ENCODE peak calls at places on chromosomes 6 and 20, in six cellular contexts. M is GM12891, X is HepG2, Q is H1, E is K562, S is GM12878. H is an unnamed sample.

GRCh38 chr6:70479236-70479635 is 65.9 kb downstream of the FAM135A start:
- DNase-seq in Q (no peak), E (no peak), X (no peak), S (no peak), M (no peak), H (no peak)

GRCh38 chr6:63224179-63224578 is 12.9 kb downstream of the FKBP1C start:
- DNase-seq in E (no peak), M (no peak), Q (no peak), X (no peak), S (no peak), H (no peak)

GRCh38 chr6:149060300-149060984 is 257.1 kb upstream of the TAB2 start:
- DNase-seq in M (no peak), E (peak), X (peak), S (peak), Q (no peak), H (no peak)

GRCh38 chr20:9285617-9286016 is 216.7 kb downstream of the PLCB4 start:
- DNase-seq in E (no peak), Q (no peak), X (peak), S (no peak), M (no peak), H (no peak)

GRCh38 chr20:47181056-47181862 is 175.2 kb downstream of the ZMYND8 start:
- DNase-seq in Q (no peak), E (peak), M (peak), X (peak), S (no peak), H (peak)

GRCh38 chr6:129793447-129793846 is 67.7 kb downstream of the TMEM244 start:
- DNase-seq in S (no peak), E (no peak), X (no peak), M (no peak), Q (no peak), H (no peak)

GRCh38 chr20:47694021-47694818 is 91.1 kb downstream of the SULF2 start:
- DNase-seq in X (no peak), M (no peak), Q (no peak), E (no peak), S (no peak), H (no peak)

GRCh38 chr20:31551581-31552081 is 37.4 kb downstream of the HM13 start:
- DNase-seq in Q (no peak), X (no peak), S (no peak), E (no peak), M (no peak), H (no peak)

DNA sequence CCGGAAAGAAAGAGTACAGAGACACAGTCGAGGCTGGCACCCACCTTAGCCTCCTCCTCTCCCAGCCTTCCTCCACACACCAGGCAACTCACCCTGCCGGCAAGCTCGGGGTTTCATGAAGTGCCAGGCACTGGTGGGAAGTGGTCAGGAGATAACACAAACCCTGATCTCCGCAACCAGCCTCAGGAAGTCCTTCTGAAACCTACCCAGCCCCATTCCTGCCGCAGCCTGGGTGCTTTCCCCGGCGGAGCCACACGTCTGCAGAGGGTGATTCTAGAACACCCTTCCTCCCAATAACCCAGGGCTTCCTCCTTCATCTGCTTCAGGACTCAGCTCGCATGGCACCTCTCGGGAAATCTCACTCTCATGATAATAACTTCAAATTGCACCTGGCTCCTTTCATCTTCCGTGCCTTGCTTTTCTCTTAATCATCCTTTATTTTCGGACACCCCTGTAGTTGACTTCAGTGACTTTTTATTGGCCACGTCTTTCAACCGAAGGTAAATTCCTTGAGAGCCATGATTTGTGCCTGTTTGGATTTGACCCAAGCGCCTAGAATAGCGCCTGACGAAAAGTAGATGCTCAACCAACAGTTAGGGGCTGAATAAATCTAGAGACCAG is 8.7 kb upstream of the HLA-E start:
- DNase-seq in E (no peak), X (no peak), M (no peak), S (no peak), Q (no peak), H (no peak)
- TF ChIP-seq POLR2AphosphoS5 in E (no peak), X (no peak), M (no peak), S (no peak), Q (no peak), H (no peak)

DNA sequence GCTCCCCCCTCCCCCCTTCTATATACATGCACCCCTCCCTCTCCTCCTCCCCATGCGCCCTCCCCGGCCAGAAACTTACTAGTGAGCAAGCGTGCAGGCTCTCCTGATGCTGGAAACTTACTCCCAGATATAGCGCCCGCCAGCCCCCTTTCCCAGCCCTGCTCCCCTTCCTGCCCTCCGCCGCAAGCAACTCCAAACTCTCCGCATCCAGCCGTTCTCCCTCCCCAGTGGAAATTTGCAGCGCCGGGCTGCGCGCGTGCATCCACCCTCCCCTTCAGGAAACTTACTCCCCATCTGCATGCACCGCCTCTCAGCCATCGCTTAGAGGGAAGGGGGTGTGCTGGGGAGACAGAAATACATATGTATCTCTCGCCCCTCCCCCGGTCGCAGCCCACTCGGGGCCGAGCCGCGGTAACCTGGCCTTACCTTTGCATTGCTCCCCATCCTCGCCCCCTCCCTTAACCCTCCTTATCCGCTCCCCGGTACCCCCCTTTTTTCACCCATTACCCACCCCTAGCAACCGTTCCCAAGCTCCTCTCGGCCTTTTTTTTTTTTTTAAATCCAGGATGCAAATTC is at the start of gene TRERF1:
- DNase-seq in S (no peak), Q (peak), E (peak), X (no peak), M (peak), H (peak)
- TF ChIP-seq POLR2A in S (no peak), Q (no peak), E (no peak), X (no peak), M (no peak), H (no peak)

DNA sequence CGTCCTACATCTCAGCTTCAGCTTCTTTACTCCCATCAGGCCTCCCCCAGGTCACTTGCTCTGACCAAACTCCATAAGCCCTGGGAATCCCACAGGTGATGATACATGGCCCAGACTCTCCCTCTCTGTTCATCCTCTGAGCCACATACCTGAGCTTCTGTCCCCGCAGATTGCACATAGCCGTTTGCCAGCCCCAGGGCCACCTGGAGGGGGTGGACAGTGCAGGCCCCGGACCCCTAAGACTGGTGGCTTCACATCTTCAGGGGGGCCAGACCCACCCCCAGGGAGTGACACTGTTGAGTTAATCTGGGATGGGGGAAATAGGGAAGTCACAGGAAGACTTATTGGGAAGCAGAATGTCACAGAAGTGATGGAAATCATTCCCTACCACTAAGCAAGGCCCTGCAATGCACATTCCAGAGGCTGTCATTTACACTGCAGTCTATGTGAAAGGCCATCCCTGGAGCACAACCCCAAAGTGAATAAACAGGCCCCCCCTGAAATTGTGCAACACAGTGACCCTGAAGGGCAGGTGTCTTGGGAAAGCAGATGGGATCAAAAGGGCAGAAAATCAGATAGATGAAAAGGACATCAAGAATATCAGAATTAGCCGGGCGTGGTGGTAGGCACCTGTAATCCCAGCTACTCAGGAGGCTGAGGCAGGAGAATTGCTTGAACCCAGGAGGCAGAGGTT is 2.2 kb downstream of the RXRB start:
- DNase-seq in X (peak), M (no peak), E (no peak), S (no peak), Q (no peak), H (no peak)
- TF ChIP-seq TAF1 in X (peak), M (no peak), E (no peak), S (no peak), Q (no peak), H (no peak)

GRCh38 chr6:19848465-19848864 is 11.3 kb downstream of the ID4 start:
- DNase-seq in Q (no peak), S (no peak), X (no peak), E (no peak), M (no peak), H (no peak)
- TF ChIP-seq POLR2AphosphoS5 in Q (no peak), S (no peak), X (no peak), E (no peak), M (no peak), H (no peak)

DNA sequence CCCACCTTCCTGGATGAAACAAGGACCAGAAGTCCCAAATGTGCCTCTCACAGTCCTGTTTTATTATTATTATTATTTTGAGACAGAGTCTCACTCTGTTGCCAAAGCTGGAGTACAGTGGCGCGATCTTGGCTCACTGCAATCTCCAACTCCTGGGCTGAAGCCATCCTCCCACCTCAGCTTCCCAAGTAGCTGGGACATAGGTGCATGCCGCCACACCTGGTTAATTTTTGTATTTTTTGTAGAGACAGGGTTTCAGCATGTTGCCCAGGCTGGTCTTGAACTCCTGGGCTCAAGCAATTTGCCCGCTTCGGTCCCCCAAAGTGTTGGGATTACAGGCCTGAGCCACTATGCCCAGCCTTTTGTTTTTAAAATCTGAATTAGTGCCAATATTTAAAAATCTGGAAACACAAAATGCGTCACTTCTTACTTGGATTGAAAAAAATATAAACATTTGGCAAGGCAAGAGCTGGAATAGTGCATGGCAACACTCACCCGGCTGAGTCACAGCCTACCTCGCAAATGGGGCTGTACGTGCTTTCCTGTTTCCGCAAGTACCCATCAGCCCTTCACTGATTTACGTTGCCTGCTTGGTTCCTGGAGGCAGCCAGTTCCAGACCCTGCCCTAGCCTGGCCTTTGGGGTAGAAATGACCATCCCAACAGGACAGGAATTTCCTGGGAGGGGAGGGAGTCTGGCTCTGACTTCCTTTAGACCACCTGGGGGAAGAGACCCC is 6.3 kb downstream of the SDCBP2 start:
- DNase-seq in Q (no peak), M (no peak), S (no peak), E (no peak), X (no peak), H (no peak)
- TF ChIP-seq POLR2A in Q (no peak), M (no peak), S (no peak), E (no peak), X (no peak), H (no peak)

GRCh38 chr20:43681468-43681942 is 14.6 kb downstream of the MYBL2 start:
- DNase-seq in X (no peak), S (peak), E (peak), Q (no peak), M (no peak), H (peak)

GRCh38 chr20:43682446-43682845 is 15.5 kb downstream of the MYBL2 start:
- DNase-seq in X (no peak), S (no peak), M (peak), E (no peak), Q (no peak), H (no peak)

GRCh38 chr20:43676368-43676767 is 9.5 kb downstream of the MYBL2 start:
- DNase-seq in S (no peak), Q (no peak), X (no peak), E (no peak), M (no peak), H (no peak)

GRCh38 chr20:43681991-43682410 is 15.1 kb downstream of the MYBL2 start:
- DNase-seq in X (no peak), Q (no peak), E (no peak), M (peak), S (peak), H (peak)

GRCh38 chr20:43680976-43681375 is 14.1 kb downstream of the MYBL2 start:
- DNase-seq in M (no peak), X (no peak), E (no peak), Q (no peak), S (no peak), H (no peak)
- TF ChIP-seq TAF1 in M (no peak), X (no peak), E (no peak), Q (no peak), S (no peak), H (no peak)

DNA sequence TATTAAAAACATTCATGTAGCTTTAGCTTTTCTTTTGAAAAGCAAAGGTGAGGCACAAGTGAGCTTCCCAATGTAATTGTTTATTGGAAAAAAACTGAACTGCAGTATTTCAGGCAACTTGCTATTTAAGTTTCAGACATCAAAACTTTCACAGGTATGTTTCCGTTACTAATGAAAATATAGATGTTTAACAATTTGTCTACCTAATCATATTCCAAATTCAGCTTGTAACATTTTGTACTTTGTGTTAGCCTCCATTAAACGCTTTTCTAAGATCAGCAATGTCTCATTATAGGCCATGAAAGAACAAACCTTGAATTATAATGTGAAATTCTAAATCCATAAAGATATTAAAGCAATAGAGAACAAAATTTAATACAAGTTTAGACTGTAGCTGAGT is 69.5 kb downstream of the AHI1 start:
- DNase-seq in S (no peak), E (no peak), X (no peak), Q (no peak), M (no peak), H (no peak)
- TF ChIP-seq POLR2AphosphoS5 in S (no peak), E (no peak), X (no peak), Q (no peak), M (no peak), H (no peak)

DNA sequence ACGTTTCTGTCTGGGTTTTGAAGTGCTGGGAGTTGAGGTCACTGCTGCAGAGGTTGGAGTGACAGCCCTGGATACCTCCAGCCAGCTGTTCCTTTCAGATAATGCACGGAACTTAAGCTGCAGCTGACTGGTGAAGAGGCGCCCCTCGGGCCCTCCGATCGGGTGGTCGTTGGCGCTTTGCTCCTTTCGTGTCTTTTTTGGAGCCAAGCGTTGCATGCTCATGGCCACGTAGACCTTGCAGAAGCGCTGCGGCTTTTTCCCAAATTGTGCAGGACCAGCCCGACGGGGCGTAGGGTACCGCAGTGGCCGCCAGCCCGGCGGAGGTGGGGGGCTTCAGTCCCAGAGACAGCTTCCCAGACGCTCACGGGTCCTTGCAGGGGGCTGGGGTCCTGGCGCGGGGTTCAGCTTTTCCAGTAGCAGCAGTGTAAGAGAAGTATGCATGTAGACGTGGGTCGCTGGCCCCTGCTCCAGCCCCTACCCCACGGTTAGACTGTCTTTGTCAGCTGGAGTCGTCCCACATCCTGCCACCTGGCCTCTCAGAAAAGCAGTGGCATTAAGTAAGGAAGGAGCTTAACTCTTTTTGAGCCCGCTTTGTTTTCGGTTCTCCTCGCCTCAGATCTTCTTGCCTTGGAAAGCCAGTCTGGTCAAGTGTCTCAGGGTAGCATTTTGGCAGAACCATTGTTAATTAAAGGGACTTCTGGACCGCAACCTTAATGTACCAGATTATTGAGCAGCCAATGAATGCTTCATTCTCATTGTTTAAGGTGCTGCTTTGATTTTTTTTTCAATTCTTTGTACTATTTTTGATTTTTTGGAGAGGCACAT is 838 bp downstream of the TNFAIP3 start:
- DNase-seq in Q (peak), X (no peak), M (no peak), E (peak), S (no peak), H (no peak)
- TF ChIP-seq POLR2A in Q (no peak), X (no peak), M (no peak), E (no peak), S (peak), H (no peak)

GRCh38 chr6:5025911-5026819 is 22.3 kb upstream of the RPP40 start:
- DNase-seq in Q (peak), S (no peak), M (no peak), E (peak), X (peak), H (no peak)
- TF ChIP-seq TAF1 in Q (peak), S (no peak), M (no peak), E (no peak), X (no peak), H (no peak)

H was measured in GM12892.